ENCODE peak calls at places on chromosomes 16 and 17, in eight cellular contexts. One of them, this sample, is unnamed.

GRCh38 chr16:49441366-49441780 is 67.8 kb downstream of the C16orf78 start:
- DNase-seq in sciatic nerve: no peak
- DNase-seq in left colon: peak; percentile 64
- DNase-seq in NCI-H2081: peak; percentile 0
- DNase-seq in activated T-helper 9 cell treated with anti-CD3 and anti-CD28 coated beads, Interleukin-2, amount 50 U/mL, for 16 hours: peak; percentile 15
- DNase-seq in H54: no peak
- DNase-seq in NCI-H1436: peak; percentile 72
- DNase-seq in tibial nerve: no peak
- DNase-seq in this sample: no peak

GRCh38 chr16:23060458-23061320 is 88.6 kb downstream of the USP31 start:
- DNase-seq in sciatic nerve: peak; percentile 80
- DNase-seq in H54: no peak
- DNase-seq in NCI-H1436: peak; percentile 59
- DNase-seq in left colon: peak; percentile 39
- DNase-seq in activated T-helper 9 cell treated with anti-CD3 and anti-CD28 coated beads, Interleukin-2, amount 50 U/mL, for 16 hours: peak; percentile 17
- DNase-seq in tibial nerve: peak; percentile 69
- DNase-seq in NCI-H2081: peak; percentile 68
- DNase-seq in this sample: peak; percentile 21

GRCh38 chr16:48409839-48410610 is 24.8 kb upstream of the SIAH1 start:
- DNase-seq in left colon: peak; percentile 75
- DNase-seq in NCI-H1436: no peak
- DNase-seq in tibial nerve: no peak
- DNase-seq in activated T-helper 9 cell treated with anti-CD3 and anti-CD28 coated beads, Interleukin-2, amount 50 U/mL, for 16 hours: no peak
- DNase-seq in NCI-H2081: no peak
- DNase-seq in sciatic nerve: no peak
- DNase-seq in H54: peak; percentile 61
- DNase-seq in this sample: no peak

GRCh38 chr17:27203241-27203640 is 90.7 kb upstream of the WSB1 start:
- DNase-seq in left colon: no peak
- DNase-seq in sciatic nerve: no peak
- DNase-seq in H54: no peak
- DNase-seq in activated T-helper 9 cell treated with anti-CD3 and anti-CD28 coated beads, Interleukin-2, amount 50 U/mL, for 16 hours: no peak
- DNase-seq in NCI-H1436: no peak
- DNase-seq in NCI-H2081: no peak
- DNase-seq in tibial nerve: no peak
- DNase-seq in this sample: no peak

GRCh38 chr16:49250689-49251088 is 30.9 kb downstream of the CBLN1 start:
- DNase-seq in H54: no peak
- DNase-seq in NCI-H2081: no peak
- DNase-seq in tibial nerve: no peak
- DNase-seq in activated T-helper 9 cell treated with anti-CD3 and anti-CD28 coated beads, Interleukin-2, amount 50 U/mL, for 16 hours: no peak
- DNase-seq in left colon: no peak
- DNase-seq in sciatic nerve: no peak
- DNase-seq in NCI-H1436: no peak
- DNase-seq in this sample: no peak

GRCh38 chr16:72425571-72426341 is 253.8 kb upstream of the PMFBP1 start:
- DNase-seq in tibial nerve: no peak
- DNase-seq in H54: no peak
- DNase-seq in NCI-H2081: no peak
- DNase-seq in NCI-H1436: no peak
- DNase-seq in left colon: no peak
- DNase-seq in sciatic nerve: no peak
- DNase-seq in activated T-helper 9 cell treated with anti-CD3 and anti-CD28 coated beads, Interleukin-2, amount 50 U/mL, for 16 hours: no peak
- DNase-seq in this sample: no peak

GRCh38 chr17:66952031-66952524 is 12.4 kb upstream of the CACNG4 start:
- DNase-seq in left colon: peak; percentile 74
- DNase-seq in NCI-H2081: no peak
- DNase-seq in NCI-H1436: no peak
- DNase-seq in activated T-helper 9 cell treated with anti-CD3 and anti-CD28 coated beads, Interleukin-2, amount 50 U/mL, for 16 hours: no peak
- DNase-seq in tibial nerve: no peak
- DNase-seq in sciatic nerve: no peak
- DNase-seq in H54: peak; percentile 94
- DNase-seq in this sample: no peak

GRCh38 chr17:56756536-56756935 is 77.2 kb downstream of the C17orf67 start:
- DNase-seq in NCI-H1436: no peak
- DNase-seq in sciatic nerve: no peak
- DNase-seq in tibial nerve: no peak
- DNase-seq in NCI-H2081: no peak
- DNase-seq in activated T-helper 9 cell treated with anti-CD3 and anti-CD28 coated beads, Interleukin-2, amount 50 U/mL, for 16 hours: no peak
- DNase-seq in left colon: no peak
- DNase-seq in H54: peak; percentile 81
- DNase-seq in this sample: no peak

GRCh38 chr16:22787456-22788189 is 26.3 kb upstream of the HS3ST2 start:
- DNase-seq in activated T-helper 9 cell treated with anti-CD3 and anti-CD28 coated beads, Interleukin-2, amount 50 U/mL, for 16 hours: no peak
- DNase-seq in left colon: no peak
- DNase-seq in NCI-H1436: no peak
- DNase-seq in NCI-H2081: no peak
- DNase-seq in tibial nerve: no peak
- DNase-seq in H54: peak; percentile 17
- DNase-seq in sciatic nerve: no peak
- DNase-seq in this sample: no peak

GRCh38 chr16:85891776-85892166 is 7.2 kb upstream of the IRF8 start:
- DNase-seq in activated T-helper 9 cell treated with anti-CD3 and anti-CD28 coated beads, Interleukin-2, amount 50 U/mL, for 16 hours: no peak
- DNase-seq in sciatic nerve: no peak
- DNase-seq in NCI-H1436: no peak
- DNase-seq in H54: no peak
- DNase-seq in left colon: no peak
- DNase-seq in NCI-H2081: no peak
- DNase-seq in tibial nerve: no peak
- DNase-seq in this sample: no peak

GRCh38 chr16:28873543-28874201 is 4.6 kb upstream of the ATP2A1 start:
- DNase-seq in sciatic nerve: no peak
- DNase-seq in H54: peak; percentile 47
- DNase-seq in NCI-H1436: no peak
- DNase-seq in NCI-H2081: no peak
- DNase-seq in activated T-helper 9 cell treated with anti-CD3 and anti-CD28 coated beads, Interleukin-2, amount 50 U/mL, for 16 hours: peak; percentile 43
- DNase-seq in left colon: no peak
- DNase-seq in tibial nerve: no peak
- DNase-seq in this sample: no peak

GRCh38 chr16:48576927-48577326 is 33.1 kb downstream of the N4BP1 start:
- DNase-seq in left colon: no peak
- DNase-seq in sciatic nerve: no peak
- DNase-seq in activated T-helper 9 cell treated with anti-CD3 and anti-CD28 coated beads, Interleukin-2, amount 50 U/mL, for 16 hours: no peak
- DNase-seq in NCI-H2081: no peak
- DNase-seq in H54: no peak
- DNase-seq in tibial nerve: no peak
- DNase-seq in NCI-H1436: no peak
- DNase-seq in this sample: no peak

GRCh38 chr16:30351586-30352419 is 3.3 kb downstream of the CD2BP2 start:
- DNase-seq in NCI-H2081: no peak
- DNase-seq in activated T-helper 9 cell treated with anti-CD3 and anti-CD28 coated beads, Interleukin-2, amount 50 U/mL, for 16 hours: no peak
- DNase-seq in tibial nerve: peak; percentile 63
- DNase-seq in H54: peak; percentile 57
- DNase-seq in left colon: peak; percentile 67
- DNase-seq in sciatic nerve: peak; percentile 82
- DNase-seq in NCI-H1436: no peak
- DNase-seq in this sample: no peak

GRCh38 chr17:17725853-17726720 is 44.8 kb downstream of the RAI1 start:
- DNase-seq in H54: no peak
- DNase-seq in sciatic nerve: no peak
- DNase-seq in NCI-H2081: no peak
- DNase-seq in left colon: no peak
- DNase-seq in tibial nerve: no peak
- DNase-seq in NCI-H1436: no peak
- DNase-seq in activated T-helper 9 cell treated with anti-CD3 and anti-CD28 coated beads, Interleukin-2, amount 50 U/mL, for 16 hours: no peak
- DNase-seq in this sample: no peak

GRCh38 chr16:87945351-87946042 is 5.7 kb upstream of the BANP start:
- DNase-seq in sciatic nerve: peak; percentile 86
- DNase-seq in NCI-H1436: peak; percentile 93
- DNase-seq in H54: no peak
- DNase-seq in tibial nerve: peak; percentile 51
- DNase-seq in activated T-helper 9 cell treated with anti-CD3 and anti-CD28 coated beads, Interleukin-2, amount 50 U/mL, for 16 hours: no peak
- DNase-seq in NCI-H2081: peak; percentile 95
- DNase-seq in left colon: peak; percentile 85
- DNase-seq in this sample: peak; percentile 71

GRCh38 chr17:79258843-79259242 is 184.2 kb downstream of the ENGASE start:
- DNase-seq in activated T-helper 9 cell treated with anti-CD3 and anti-CD28 coated beads, Interleukin-2, amount 50 U/mL, for 16 hours: no peak
- DNase-seq in NCI-H2081: no peak
- DNase-seq in left colon: no peak
- DNase-seq in tibial nerve: no peak
- DNase-seq in NCI-H1436: no peak
- DNase-seq in sciatic nerve: no peak
- DNase-seq in H54: no peak
- DNase-seq in this sample: no peak

GRCh38 chr17:40311575-40311974 is 2.6 kb downstream of the RARA start:
- DNase-seq in left colon: peak; percentile 59
- DNase-seq in sciatic nerve: peak; percentile 80
- DNase-seq in NCI-H2081: peak; percentile 91
- DNase-seq in activated T-helper 9 cell treated with anti-CD3 and anti-CD28 coated beads, Interleukin-2, amount 50 U/mL, for 16 hours: no peak
- DNase-seq in H54: no peak
- DNase-seq in tibial nerve: peak; percentile 33
- DNase-seq in NCI-H1436: no peak
- DNase-seq in this sample: no peak

GRCh38 chr16:87723224-87723619 is 42.6 kb downstream of the KLHDC4 start:
- DNase-seq in NCI-H2081: peak; percentile 94
- DNase-seq in activated T-helper 9 cell treated with anti-CD3 and anti-CD28 coated beads, Interleukin-2, amount 50 U/mL, for 16 hours: no peak
- DNase-seq in sciatic nerve: peak; percentile 80
- DNase-seq in left colon: no peak
- DNase-seq in H54: peak; percentile 42
- DNase-seq in NCI-H1436: peak; percentile 86
- DNase-seq in tibial nerve: peak; percentile 40
- DNase-seq in this sample: peak; percentile 86

GRCh38 chr16:87382023-87382785 is 1.4 kb downstream of the FBXO31 start:
- DNase-seq in activated T-helper 9 cell treated with anti-CD3 and anti-CD28 coated beads, Interleukin-2, amount 50 U/mL, for 16 hours: no peak
- DNase-seq in sciatic nerve: no peak
- DNase-seq in left colon: no peak
- DNase-seq in NCI-H1436: no peak
- DNase-seq in NCI-H2081: no peak
- DNase-seq in H54: no peak
- DNase-seq in tibial nerve: no peak
- DNase-seq in this sample: no peak

GRCh38 chr17:30556374-30557332 is 79.4 kb downstream of the GOSR1 start:
- DNase-seq in H54: no peak
- DNase-seq in NCI-H1436: no peak
- DNase-seq in NCI-H2081: no peak
- DNase-seq in activated T-helper 9 cell treated with anti-CD3 and anti-CD28 coated beads, Interleukin-2, amount 50 U/mL, for 16 hours: no peak
- DNase-seq in tibial nerve: no peak
- DNase-seq in left colon: no peak
- DNase-seq in sciatic nerve: no peak
- DNase-seq in this sample: no peak

GRCh38 chr17:42233148-42233547 is 38.9 kb upstream of the GHDC start:
- DNase-seq in tibial nerve: no peak
- DNase-seq in left colon: no peak
- DNase-seq in activated T-helper 9 cell treated with anti-CD3 and anti-CD28 coated beads, Interleukin-2, amount 50 U/mL, for 16 hours: no peak
- DNase-seq in H54: no peak
- DNase-seq in sciatic nerve: no peak
- DNase-seq in NCI-H1436: no peak
- DNase-seq in NCI-H2081: no peak
- DNase-seq in this sample: no peak

GRCh38 chr16:57432989-57433388 is 14.2 kb downstream of the CIAPIN1 start:
- DNase-seq in NCI-H1436: no peak
- DNase-seq in NCI-H2081: no peak
- DNase-seq in tibial nerve: no peak
- DNase-seq in sciatic nerve: no peak
- DNase-seq in activated T-helper 9 cell treated with anti-CD3 and anti-CD28 coated beads, Interleukin-2, amount 50 U/mL, for 16 hours: no peak
- DNase-seq in H54: no peak
- DNase-seq in left colon: no peak
- DNase-seq in this sample: no peak

GRCh38 chr16:70678898-70679652 is 6.8 kb downstream of the MTSS2 start:
- DNase-seq in NCI-H2081: no peak
- DNase-seq in H54: no peak
- DNase-seq in NCI-H1436: no peak
- DNase-seq in tibial nerve: no peak
- DNase-seq in activated T-helper 9 cell treated with anti-CD3 and anti-CD28 coated beads, Interleukin-2, amount 50 U/mL, for 16 hours: no peak
- DNase-seq in left colon: no peak
- DNase-seq in sciatic nerve: no peak
- DNase-seq in this sample: no peak

GRCh38 chr16:30054959-30055553 is 10.5 kb upstream of the ALDOA start:
- DNase-seq in NCI-H1436: no peak
- DNase-seq in sciatic nerve: no peak
- DNase-seq in NCI-H2081: no peak
- DNase-seq in tibial nerve: no peak
- DNase-seq in activated T-helper 9 cell treated with anti-CD3 and anti-CD28 coated beads, Interleukin-2, amount 50 U/mL, for 16 hours: peak; percentile 31
- DNase-seq in left colon: peak; percentile 39
- DNase-seq in H54: no peak
- DNase-seq in this sample: no peak

GRCh38 chr16:89050868-89051311 is 42.8 kb upstream of the ACSF3 start:
- DNase-seq in sciatic nerve: no peak
- DNase-seq in tibial nerve: no peak
- DNase-seq in NCI-H2081: no peak
- DNase-seq in left colon: no peak
- DNase-seq in H54: no peak
- DNase-seq in NCI-H1436: no peak
- DNase-seq in activated T-helper 9 cell treated with anti-CD3 and anti-CD28 coated beads, Interleukin-2, amount 50 U/mL, for 16 hours: no peak
- DNase-seq in this sample: no peak

GRCh38 chr16:85402910-85403692 is 210.0 kb upstream of the GSE1 start:
- DNase-seq in NCI-H2081: no peak
- DNase-seq in NCI-H1436: no peak
- DNase-seq in sciatic nerve: peak; percentile 65
- DNase-seq in H54: no peak
- DNase-seq in tibial nerve: peak; percentile 17
- DNase-seq in left colon: no peak
- DNase-seq in activated T-helper 9 cell treated with anti-CD3 and anti-CD28 coated beads, Interleukin-2, amount 50 U/mL, for 16 hours: no peak
- DNase-seq in this sample: no peak

GRCh38 chr17:58786586-58787295 is 31.1 kb downstream of the PPM1E start:
- DNase-seq in tibial nerve: no peak
- DNase-seq in sciatic nerve: no peak
- DNase-seq in left colon: no peak
- DNase-seq in NCI-H2081: peak; percentile 12
- DNase-seq in activated T-helper 9 cell treated with anti-CD3 and anti-CD28 coated beads, Interleukin-2, amount 50 U/mL, for 16 hours: no peak
- DNase-seq in H54: no peak
- DNase-seq in NCI-H1436: no peak
- DNase-seq in this sample: no peak

GRCh38 chr17:32443827-32444300 is 446 bp upstream of the PSMD11 start:
- DNase-seq in left colon: no peak
- DNase-seq in activated T-helper 9 cell treated with anti-CD3 and anti-CD28 coated beads, Interleukin-2, amount 50 U/mL, for 16 hours: no peak
- DNase-seq in tibial nerve: no peak
- DNase-seq in H54: no peak
- DNase-seq in NCI-H2081: no peak
- DNase-seq in sciatic nerve: no peak
- DNase-seq in NCI-H1436: no peak
- DNase-seq in this sample: no peak